ENCODE peak calls at places on chromosomes 13 and 19, in eight cellular contexts. One of them, this sample, is unnamed. For H3K4me1, the result is how much of the 10 kb centered on the place peaks cover.

GRCh38 chr13:37069597-37070103 is 10.2 kb upstream of the SUPT20H start:
- DNase-seq in transverse colon: no peak
- DNase-seq in GM23338: no peak
- DNase-seq in IMR-90: no peak
- DNase-seq in body of pancreas: no peak
- DNase-seq in H9: no peak
- DNase-seq in A549: no peak
- DNase-seq in astrocyte: no peak
- DNase-seq in this sample: no peak

GRCh38 chr19:14450168-14450874 is 17.2 kb downstream of the PKN1 start:
- DNase-seq in transverse colon: no peak
- DNase-seq in GM23338: peak
- DNase-seq in IMR-90: no peak
- DNase-seq in body of pancreas: no peak
- DNase-seq in H9: peak
- DNase-seq in A549: peak
- DNase-seq in astrocyte: no peak
- DNase-seq in this sample: peak

GRCh38 chr13:46552302-46552680 is 679 bp upstream of the LRCH1 start:
- DNase-seq in transverse colon: peak
- DNase-seq in GM23338: no peak
- DNase-seq in IMR-90: no peak
- DNase-seq in body of pancreas: no peak
- DNase-seq in H9: no peak
- DNase-seq in A549: no peak
- DNase-seq in astrocyte: no peak
- DNase-seq in this sample: no peak

GRCh38 chr13:29858231-29858630 is 7.8 kb upstream of the UBL3 start:
- DNase-seq in transverse colon: no peak
- DNase-seq in GM23338: no peak
- DNase-seq in IMR-90: no peak
- DNase-seq in body of pancreas: no peak
- DNase-seq in H9: no peak
- DNase-seq in A549: no peak
- DNase-seq in astrocyte: no peak
- DNase-seq in this sample: no peak

GRCh38 chr19:53844849-53845246 is 20.7 kb upstream of the NLRP12 start:
- DNase-seq in transverse colon: no peak
- DNase-seq in GM23338: no peak
- DNase-seq in IMR-90: no peak
- DNase-seq in body of pancreas: peak
- DNase-seq in H9: no peak
- DNase-seq in A549: no peak
- DNase-seq in astrocyte: no peak
- DNase-seq in this sample: peak

GRCh38 chr13:26759907-26760834 is at the start of gene GPR12:
- DNase-seq in transverse colon: no peak
- DNase-seq in GM23338: peak
- DNase-seq in IMR-90: no peak
- DNase-seq in body of pancreas: no peak
- DNase-seq in H9: no peak
- DNase-seq in A549: no peak
- DNase-seq in astrocyte: no peak
- DNase-seq in this sample: no peak

GRCh38 chr13:101986316-101986715 is 415.5 kb downstream of the FGF14 start:
- DNase-seq in transverse colon: no peak
- DNase-seq in GM23338: no peak
- DNase-seq in IMR-90: no peak
- DNase-seq in body of pancreas: no peak
- DNase-seq in H9: no peak
- DNase-seq in A549: no peak
- DNase-seq in astrocyte: no peak
- DNase-seq in this sample: no peak

GRCh38 chr13:97205971-97206370 is 16.2 kb upstream of the MBNL2 start:
- DNase-seq in transverse colon: no peak
- DNase-seq in GM23338: no peak
- DNase-seq in IMR-90: peak
- DNase-seq in body of pancreas: no peak
- DNase-seq in H9: no peak
- DNase-seq in A549: peak
- DNase-seq in astrocyte: peak
- DNase-seq in this sample: no peak

GRCh38 chr13:64158910-64159309 is 2743.3 kb upstream of the PCDH20 start:
- DNase-seq in transverse colon: no peak
- DNase-seq in GM23338: no peak
- DNase-seq in IMR-90: peak
- DNase-seq in body of pancreas: no peak
- DNase-seq in H9: no peak
- DNase-seq in A549: no peak
- DNase-seq in astrocyte: peak
- DNase-seq in this sample: no peak

GRCh38 chr19:13095393-13095784 is 7.3 kb downstream of the LYL1 start:
- DNase-seq in transverse colon: no peak
- DNase-seq in GM23338: peak
- DNase-seq in IMR-90: no peak
- DNase-seq in body of pancreas: no peak
- DNase-seq in H9: peak
- DNase-seq in A549: no peak
- DNase-seq in astrocyte: no peak
- DNase-seq in this sample: peak

GRCh38 chr19:46772170-46773017 is 16.0 kb downstream of the SLC1A5 start:
- DNase-seq in transverse colon: no peak
- DNase-seq in GM23338: no peak
- DNase-seq in IMR-90: no peak
- DNase-seq in body of pancreas: no peak
- DNase-seq in H9: no peak
- DNase-seq in A549: no peak
- DNase-seq in astrocyte: no peak
- DNase-seq in this sample: no peak

GRCh38 chr19:4556574-4557185 is 2.8 kb downstream of the SEMA6B start:
- DNase-seq in transverse colon: peak
- DNase-seq in GM23338: peak
- DNase-seq in IMR-90: no peak
- DNase-seq in body of pancreas: no peak
- DNase-seq in H9: peak
- DNase-seq in A549: peak
- DNase-seq in astrocyte: no peak
- DNase-seq in this sample: no peak

GRCh38 chr19:4547303-4548237 is 7.7 kb upstream of the LRG1 start:
- DNase-seq in transverse colon: no peak
- DNase-seq in GM23338: no peak
- DNase-seq in IMR-90: no peak
- DNase-seq in body of pancreas: peak
- DNase-seq in H9: no peak
- DNase-seq in A549: no peak
- DNase-seq in astrocyte: no peak
- DNase-seq in this sample: no peak

GRCh38 chr19:56217039-56217949 is 15.2 kb downstream of the ZSCAN5C start:
- DNase-seq in transverse colon: no peak
- DNase-seq in GM23338: peak
- DNase-seq in IMR-90: peak
- DNase-seq in body of pancreas: no peak
- DNase-seq in H9: peak
- DNase-seq in A549: no peak
- DNase-seq in astrocyte: peak
- DNase-seq in this sample: no peak

GRCh38 chr19:43457809-43458208 is 7.6 kb downstream of the LYPD3 start:
- DNase-seq in transverse colon: no peak
- DNase-seq in GM23338: no peak
- DNase-seq in IMR-90: no peak
- DNase-seq in body of pancreas: no peak
- DNase-seq in H9: no peak
- DNase-seq in A549: no peak
- DNase-seq in astrocyte: no peak
- DNase-seq in this sample: no peak

GRCh38 chr19:12956446-12957388 is at the start of gene GADD45GIP1:
- DNase-seq in transverse colon: peak
- DNase-seq in GM23338: peak
- DNase-seq in IMR-90: peak
- DNase-seq in body of pancreas: peak
- DNase-seq in H9: peak
- DNase-seq in A549: peak
- DNase-seq in astrocyte: peak
- DNase-seq in this sample: no peak

GRCh38 chr13:24670927-24671326 is 9.3 kb upstream of the ATP12A start:
- DNase-seq in transverse colon: no peak
- DNase-seq in GM23338: peak
- DNase-seq in IMR-90: no peak
- DNase-seq in body of pancreas: no peak
- DNase-seq in H9: peak
- DNase-seq in A549: peak
- DNase-seq in astrocyte: no peak
- DNase-seq in this sample: no peak

GRCh38 chr13:26663801-26664200 is 96.8 kb downstream of the GPR12 start:
- DNase-seq in transverse colon: no peak
- DNase-seq in GM23338: no peak
- DNase-seq in IMR-90: no peak
- DNase-seq in body of pancreas: no peak
- DNase-seq in H9: no peak
- DNase-seq in A549: no peak
- DNase-seq in astrocyte: no peak
- DNase-seq in this sample: no peak

GRCh38 chr13:106629068-106629712 is 61.3 kb upstream of the ARGLU1 start:
- DNase-seq in transverse colon: no peak
- DNase-seq in GM23338: no peak
- DNase-seq in IMR-90: no peak
- DNase-seq in body of pancreas: no peak
- DNase-seq in H9: no peak
- DNase-seq in A549: no peak
- DNase-seq in astrocyte: no peak
- DNase-seq in this sample: no peak

GRCh38 chr13:106621833-106622232 is 53.9 kb upstream of the ARGLU1 start:
- DNase-seq in transverse colon: no peak
- DNase-seq in GM23338: no peak
- DNase-seq in IMR-90: no peak
- DNase-seq in body of pancreas: no peak
- DNase-seq in H9: no peak
- DNase-seq in A549: no peak
- DNase-seq in astrocyte: no peak
- DNase-seq in this sample: no peak

GRCh38 chr13:106626473-106626872 is 58.5 kb upstream of the ARGLU1 start:
- DNase-seq in transverse colon: no peak
- DNase-seq in GM23338: no peak
- DNase-seq in IMR-90: no peak
- DNase-seq in body of pancreas: no peak
- DNase-seq in H9: no peak
- DNase-seq in A549: no peak
- DNase-seq in astrocyte: no peak
- DNase-seq in this sample: no peak

GRCh38 chr13:106623799-106624198 is 55.9 kb upstream of the ARGLU1 start:
- DNase-seq in transverse colon: no peak
- DNase-seq in GM23338: no peak
- DNase-seq in IMR-90: no peak
- DNase-seq in body of pancreas: no peak
- DNase-seq in H9: no peak
- DNase-seq in A549: no peak
- DNase-seq in astrocyte: no peak
- DNase-seq in this sample: no peak

DNA sequence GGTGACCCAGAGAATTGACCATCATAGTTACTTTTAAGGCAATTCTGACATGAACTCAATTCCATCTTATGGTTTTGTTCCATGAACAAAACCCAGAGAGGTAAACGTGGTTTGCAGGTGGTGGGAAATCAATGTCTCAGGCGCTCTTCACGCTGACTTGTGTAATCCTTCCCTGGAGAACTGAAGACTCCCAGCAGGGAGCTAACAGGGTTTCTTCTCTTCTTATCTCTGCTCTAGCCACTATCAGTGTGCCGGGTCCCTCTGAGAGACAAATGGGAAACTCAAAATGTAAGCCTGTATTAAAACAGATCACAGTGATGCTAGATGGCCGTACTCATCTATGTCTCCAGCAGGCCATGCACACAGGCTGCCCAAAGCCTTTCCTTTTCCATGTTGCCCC is 57.6 kb upstream of the ARGLU1 start:
- DNase-seq in transverse colon: no peak
- DNase-seq in GM23338: no peak
- DNase-seq in IMR-90: no peak
- DNase-seq in body of pancreas: no peak
- DNase-seq in H9: no peak
- DNase-seq in A549: no peak
- DNase-seq in astrocyte: no peak
- DNase-seq in this sample: no peak
- H3K27ac ChIP-seq in transverse colon: no peak
- H3K27ac ChIP-seq in GM23338: no peak
- H3K27ac ChIP-seq in IMR-90: no peak
- H3K27ac ChIP-seq in body of pancreas: no peak
- H3K27ac ChIP-seq in H9: no peak
- H3K27ac ChIP-seq in A549: no peak
- H3K27ac ChIP-seq in astrocyte: no peak
- H3K27ac ChIP-seq in this sample: no peak

GRCh38 chr19:18322759-18323460 is at the start of gene LSM4:
- DNase-seq in transverse colon: peak
- DNase-seq in GM23338: peak
- DNase-seq in IMR-90: peak
- DNase-seq in body of pancreas: peak
- DNase-seq in H9: peak
- DNase-seq in A549: peak
- DNase-seq in astrocyte: peak
- DNase-seq in this sample: peak
- TF ChIP-seq CTCF in transverse colon: no peak
- TF ChIP-seq CTCF in GM23338: peak
- TF ChIP-seq CTCF in IMR-90: peak
- TF ChIP-seq CTCF in body of pancreas: peak
- TF ChIP-seq CTCF in H9: peak
- TF ChIP-seq CTCF in A549: no peak
- TF ChIP-seq CTCF in astrocyte: no peak
- TF ChIP-seq CTCF in this sample: no peak

GRCh38 chr19:39160523-39160861 is 34.9 kb downstream of the PAK4 start:
- DNase-seq in transverse colon: no peak
- DNase-seq in GM23338: no peak
- DNase-seq in IMR-90: peak
- DNase-seq in body of pancreas: peak
- DNase-seq in H9: no peak
- DNase-seq in A549: no peak
- DNase-seq in astrocyte: peak
- DNase-seq in this sample: peak
- H3K4me1 ChIP-seq in transverse colon: under half
- H3K4me1 ChIP-seq in GM23338: under half
- H3K4me1 ChIP-seq in IMR-90: under half
- H3K4me1 ChIP-seq in body of pancreas: half or more
- H3K4me1 ChIP-seq in H9: under half
- H3K4me1 ChIP-seq in A549: under half
- H3K4me1 ChIP-seq in astrocyte: under half
- H3K4me1 ChIP-seq in this sample: under half

DNA sequence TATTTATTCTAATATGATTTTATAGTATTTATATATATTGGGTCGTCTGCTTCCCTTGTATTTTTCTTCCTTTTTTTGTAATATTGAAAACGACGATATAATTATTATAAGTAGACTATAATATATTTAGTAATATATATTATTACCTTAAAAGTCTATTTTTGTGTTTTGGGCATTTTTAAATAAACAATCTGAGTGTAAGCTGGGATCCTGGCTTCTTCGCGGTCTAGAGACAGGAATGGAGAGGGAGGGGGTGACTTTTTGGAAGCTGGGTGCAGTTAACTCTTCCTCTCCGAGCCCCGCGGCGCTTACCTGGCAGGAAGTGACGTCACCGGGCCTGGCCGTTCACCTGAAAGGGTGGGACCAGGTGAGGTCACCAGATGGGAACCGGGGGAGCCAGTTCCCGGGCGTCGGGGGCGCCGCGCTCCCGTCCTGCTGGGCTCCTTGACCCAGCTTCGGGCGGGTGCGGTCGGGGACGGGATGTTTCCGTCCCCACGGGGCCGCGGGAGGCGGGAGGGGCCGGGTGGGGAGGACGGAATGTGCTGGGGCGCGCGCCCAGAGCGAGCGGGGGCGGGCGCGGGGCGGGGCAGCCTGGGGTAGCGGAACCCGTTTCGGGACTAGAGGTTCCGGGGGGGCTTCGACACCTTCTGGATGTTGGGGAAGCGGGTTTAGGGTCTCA is 2.7 kb downstream of the ZFP36 start:
- DNase-seq in transverse colon: peak
- DNase-seq in GM23338: peak
- DNase-seq in IMR-90: peak
- DNase-seq in body of pancreas: peak
- DNase-seq in H9: peak
- DNase-seq in A549: peak
- DNase-seq in astrocyte: no peak
- DNase-seq in this sample: peak
- H3K27ac ChIP-seq in transverse colon: peak
- H3K27ac ChIP-seq in GM23338: peak
- H3K27ac ChIP-seq in IMR-90: peak
- H3K27ac ChIP-seq in body of pancreas: peak
- H3K27ac ChIP-seq in H9: peak
- H3K27ac ChIP-seq in A549: peak
- H3K27ac ChIP-seq in astrocyte: peak
- H3K27ac ChIP-seq in this sample: peak